ENCODE peak calls at places on chromosomes 13 and 19, in eight cellular contexts. E is stomach, M is WERI-Rb-1, I is retinal pigment epithelial cell, W is astrocyte of the cerebellum, N is heart left ventricle, Z is fibroblast of mammary gland, H is body of pancreas. G is an unnamed sample.

GRCh38 chr13:78700121-78700910 is 41.4 kb upstream of the OBI1 start:
- DNase-seq in W (peak), H (no peak), Z (no peak), I (peak), N (no peak), E (no peak), M (no peak), G (no peak)

GRCh38 chr19:2150794-2151338 is 500 bp downstream of the AP3D1 start:
- DNase-seq in M (peak), Z (no peak), N (no peak), W (no peak), I (no peak), E (no peak), H (no peak), G (peak)

GRCh38 chr19:16062789-16063188 is 13.5 kb upstream of the TPM4 start:
- DNase-seq in M (peak), N (peak), W (no peak), E (peak), Z (no peak), I (no peak), H (peak), G (no peak)

GRCh38 chr19:18306209-18306902 is 16.5 kb downstream of the LSM4 start:
- DNase-seq in E (no peak), W (no peak), M (no peak), I (no peak), N (peak), Z (no peak), H (no peak), G (no peak)

GRCh38 chr13:45367358-45367757 is 26.4 kb upstream of the TPT1 start:
- DNase-seq in W (peak), H (peak), M (no peak), Z (peak), I (peak), N (no peak), E (peak), G (peak)

GRCh38 chr13:79128158-79128557 is 277.9 kb downstream of the RBM26 start:
- DNase-seq in N (no peak), I (peak), W (peak), E (no peak), H (no peak), Z (peak), M (no peak), G (no peak)

GRCh38 chr13:114118763-114119123 is 13.7 kb downstream of the RASA3 start:
- DNase-seq in I (no peak), W (no peak), N (no peak), Z (peak), M (no peak), E (no peak), H (peak), G (no peak)

GRCh38 chr19:39224910-39225309 is 19.9 kb downstream of the IFNL3 start:
- DNase-seq in E (no peak), W (no peak), I (no peak), N (no peak), M (no peak), H (no peak), Z (no peak), G (no peak)

GRCh38 chr19:3503036-3503572 is 2.6 kb upstream of the DOHH start:
- DNase-seq in W (no peak), M (no peak), N (no peak), I (no peak), Z (peak), E (no peak), H (no peak), G (no peak)

GRCh38 chr19:16340654-16341053 is 16.0 kb downstream of the KLF2 start:
- DNase-seq in H (no peak), M (no peak), E (no peak), Z (no peak), I (no peak), W (no peak), N (no peak), G (no peak)

GRCh38 chr19:49676136-49676689 is 858 bp upstream of the PRMT1 start:
- DNase-seq in Z (peak), E (peak), N (peak), I (peak), M (no peak), H (peak), W (peak), G (peak)

GRCh38 chr13:52780092-52780491 is 40.5 kb upstream of the CNMD start:
- DNase-seq in M (no peak), E (no peak), W (no peak), H (no peak), Z (no peak), I (no peak), N (no peak), G (no peak)

GRCh38 chr19:4556574-4557185 is 2.8 kb downstream of the SEMA6B start:
- DNase-seq in M (peak), E (no peak), W (no peak), I (no peak), H (no peak), Z (peak), N (peak), G (no peak)

GRCh38 chr19:37778613-37779138 is 710 bp downstream of the ZNF573 start:
- DNase-seq in H (peak), Z (peak), N (no peak), M (no peak), W (no peak), I (no peak), E (no peak), G (no peak)

GRCh38 chr13:106568225-106569003 is 477 bp upstream of the ARGLU1 start:
- DNase-seq in I (no peak), E (no peak), N (no peak), M (no peak), H (no peak), W (no peak), Z (peak), G (no peak)

GRCh38 chr13:31945202-31945978 is 86.2 kb upstream of the FRY start:
- DNase-seq in W (peak), I (peak), E (peak), N (peak), M (no peak), H (peak), Z (peak), G (peak)

GRCh38 chr13:28585557-28585956 is 73.4 kb upstream of the POMP start:
- DNase-seq in M (no peak), Z (no peak), I (no peak), W (no peak), E (no peak), N (no peak), H (no peak), G (no peak)

GRCh38 chr19:39053276-39054090 is 21.1 kb upstream of the FBXO27 start:
- DNase-seq in N (no peak), W (no peak), E (peak), I (no peak), H (peak), Z (no peak), M (no peak), G (no peak)

GRCh38 chr13:30796833-30797601 is 61.7 kb downstream of the ALOX5AP start:
- DNase-seq in W (no peak), Z (no peak), N (no peak), H (no peak), E (no peak), I (no peak), M (no peak), G (no peak)

GRCh38 chr13:33251131-33251629 is 34.4 kb downstream of the STARD13 start:
- DNase-seq in W (peak), N (no peak), M (no peak), H (peak), I (no peak), E (no peak), Z (peak), G (no peak)

GRCh38 chr13:87680298-87680697 is 9.1 kb downstream of the SLITRK5 start:
- DNase-seq in I (no peak), Z (no peak), W (no peak), M (peak), N (no peak), E (no peak), H (peak), G (no peak)

GRCh38 chr13:27607125-27607524 is 13.2 kb downstream of the LNX2 start:
- DNase-seq in I (peak), N (no peak), W (peak), M (no peak), H (peak), E (no peak), Z (peak), G (no peak)

GRCh38 chr13:84487681-84488080 is 605.4 kb upstream of the SLITRK1 start:
- DNase-seq in M (no peak), W (no peak), I (no peak), N (no peak), E (no peak), Z (no peak), H (no peak), G (no peak)

GRCh38 chr19:8638078-8638619 is 7.7 kb downstream of the NFILZ start:
- DNase-seq in H (peak), E (peak), W (peak), Z (no peak), I (no peak), M (no peak), N (no peak), G (peak)

GRCh38 chr13:97259787-97260641 is 37.9 kb downstream of the MBNL2 start:
- DNase-seq in Z (peak), E (no peak), N (no peak), W (no peak), H (no peak), I (no peak), M (no peak), G (no peak)

GRCh38 chr13:24625324-24625723 is 54.9 kb upstream of the ATP12A start:
- DNase-seq in W (no peak), M (no peak), Z (no peak), H (no peak), I (no peak), E (no peak), N (no peak), G (no peak)

GRCh38 chr13:76667551-76667950 is 218.7 kb downstream of the KCTD12 start:
- DNase-seq in W (peak), E (no peak), I (peak), M (no peak), H (peak), N (no peak), Z (peak), G (no peak)

GRCh38 chr13:43978688-43979087 is 99.0 kb downstream of the LACC1 start:
- DNase-seq in I (no peak), W (no peak), E (no peak), Z (no peak), H (peak), M (no peak), N (no peak), G (no peak)

GRCh38 chr13:20495087-20496023 is 30.3 kb downstream of the CRYL1 start:
- DNase-seq in W (peak), I (peak), N (no peak), H (peak), E (peak), Z (peak), M (peak), G (peak)

GRCh38 chr19:5170329-5170745 is 170.3 kb downstream of the PTPRS start:
- DNase-seq in H (no peak), M (peak), W (no peak), Z (no peak), I (no peak), N (peak), E (peak), G (peak)

GRCh38 chr13:33363328-33363727 is 77.8 kb upstream of the STARD13 start:
- DNase-seq in Z (no peak), M (no peak), W (no peak), H (no peak), N (no peak), E (no peak), I (no peak), G (no peak)

GRCh38 chr13:20193142-20193923 is 595 bp upstream of the GJB2 start:
- DNase-seq in E (no peak), W (no peak), H (no peak), I (no peak), M (no peak), N (no peak), Z (no peak), G (no peak)

GRCh38 chr13:40341501-40341900 is 324.9 kb downstream of the FOXO1 start:
- DNase-seq in N (no peak), M (peak), Z (no peak), W (no peak), I (no peak), H (no peak), E (no peak), G (no peak)

GRCh38 chr19:36604656-36605100 is 435 bp upstream of the ZNF382 start:
- DNase-seq in W (no peak), H (peak), I (peak), E (peak), N (peak), Z (peak), M (peak), G (peak)

GRCh38 chr19:4575978-4576933 is 16.8 kb upstream of the SEMA6B start:
- DNase-seq in N (peak), H (peak), E (peak), M (peak), I (no peak), W (no peak), Z (peak), G (peak)

GRCh38 chr13:39148513-39148961 is 110.3 kb downstream of the NHLRC3 start:
- DNase-seq in I (peak), M (no peak), W (peak), Z (peak), N (no peak), E (no peak), H (peak), G (no peak)

GRCh38 chr19:56245062-56245740 is 27.3 kb upstream of the EDDM13 start:
- DNase-seq in I (no peak), N (no peak), E (no peak), W (no peak), H (no peak), M (no peak), Z (peak), G (no peak)

GRCh38 chr13:26929971-26930730 is 169.6 kb upstream of the GPR12 start:
- DNase-seq in N (peak), E (peak), I (no peak), M (peak), H (peak), Z (peak), W (peak), G (peak)

GRCh38 chr19:46928951-46929350 is 68.2 kb downstream of the ARHGAP35 start:
- DNase-seq in W (no peak), E (no peak), N (no peak), M (no peak), I (no peak), H (no peak), Z (peak), G (no peak)
- TF ChIP-seq CTCF in W (peak), E (no peak), N (no peak), M (no peak), I (peak), H (no peak), Z (peak), G (no peak)

GRCh38 chr13:94115054-94115453 is 364.4 kb downstream of the DCT start:
- DNase-seq in M (peak), N (no peak), Z (no peak), W (no peak), E (no peak), I (no peak), H (no peak), G (no peak)
- TF ChIP-seq CTCF in M (no peak), N (no peak), Z (peak), W (no peak), E (no peak), I (no peak), H (no peak), G (no peak)

GRCh38 chr13:98825659-98826058 is 73.2 kb upstream of the SLC15A1 start:
- DNase-seq in E (no peak), M (no peak), H (no peak), I (no peak), W (no peak), Z (no peak), N (no peak), G (no peak)

GRCh38 chr13:98828614-98829013 is 76.1 kb upstream of the SLC15A1 start:
- DNase-seq in M (no peak), Z (no peak), E (no peak), H (peak), N (no peak), W (no peak), I (no peak), G (no peak)

GRCh38 chr13:98829541-98829940 is 77.1 kb upstream of the SLC15A1 start:
- DNase-seq in W (no peak), Z (no peak), I (no peak), M (no peak), E (no peak), N (no peak), H (no peak), G (no peak)

GRCh38 chr13:98826156-98826555 is 73.7 kb upstream of the SLC15A1 start:
- DNase-seq in M (no peak), N (no peak), E (no peak), I (no peak), H (no peak), Z (no peak), W (no peak), G (no peak)

GRCh38 chr13:98827449-98827848 is 75.0 kb upstream of the SLC15A1 start:
- DNase-seq in H (no peak), Z (no peak), W (no peak), E (no peak), N (no peak), I (no peak), M (no peak), G (no peak)
- TF ChIP-seq CTCF in H (no peak), Z (no peak), W (peak), E (no peak), N (no peak), I (no peak), M (peak), G (no peak)

GRCh38 chr13:113098163-113098732 is 7.3 kb upstream of the F7 start:
- DNase-seq in Z (no peak), N (no peak), I (no peak), M (no peak), E (no peak), H (no peak), W (no peak), G (no peak)
- TF ChIP-seq CTCF in Z (no peak), N (no peak), I (no peak), M (no peak), E (no peak), H (no peak), W (peak), G (no peak)

G was measured in lung.